ENCODE peak calls at places on chromosome 19, in seven cellular contexts. One of them, this sample, is unnamed.

GRCh38 chr19:1833540-1833939 is 14.7 kb downstream of the REXO1 start:
- DNase-seq in Caco-2: no peak
- DNase-seq in kidney glomerular epithelial cell: peak
- DNase-seq in HCEC 1CT: no peak
- DNase-seq in DND-41: no peak
- DNase-seq in head of caudate nucleus: no peak
- DNase-seq in HuH-7.5: no peak
- DNase-seq in this sample: peak

GRCh38 chr19:51044327-51044726 is 9.5 kb upstream of the KLK12 start:
- DNase-seq in HuH-7.5: no peak
- DNase-seq in kidney glomerular epithelial cell: no peak
- DNase-seq in head of caudate nucleus: no peak
- DNase-seq in Caco-2: no peak
- DNase-seq in HCEC 1CT: no peak
- DNase-seq in DND-41: no peak
- DNase-seq in this sample: no peak

GRCh38 chr19:35959040-35959967 is 23.1 kb downstream of the LRFN3 start:
- DNase-seq in Caco-2: peak
- DNase-seq in head of caudate nucleus: peak
- DNase-seq in HCEC 1CT: no peak
- DNase-seq in kidney glomerular epithelial cell: no peak
- DNase-seq in DND-41: no peak
- DNase-seq in HuH-7.5: no peak
- DNase-seq in this sample: peak

GRCh38 chr19:33487901-33488817 is 33.4 kb downstream of the PEPD start:
- DNase-seq in HuH-7.5: no peak
- DNase-seq in DND-41: no peak
- DNase-seq in kidney glomerular epithelial cell: no peak
- DNase-seq in Caco-2: no peak
- DNase-seq in head of caudate nucleus: no peak
- DNase-seq in HCEC 1CT: no peak
- DNase-seq in this sample: no peak

GRCh38 chr19:47247308-47247990 is 8.9 kb upstream of the CCDC9 start:
- DNase-seq in kidney glomerular epithelial cell: peak
- DNase-seq in HCEC 1CT: peak
- DNase-seq in DND-41: peak
- DNase-seq in head of caudate nucleus: peak
- DNase-seq in HuH-7.5: no peak
- DNase-seq in Caco-2: peak
- DNase-seq in this sample: peak

GRCh38 chr19:49663224-49663623 is 2.4 kb downstream of the IRF3 start:
- DNase-seq in head of caudate nucleus: no peak
- DNase-seq in DND-41: no peak
- DNase-seq in HCEC 1CT: no peak
- DNase-seq in Caco-2: no peak
- DNase-seq in HuH-7.5: no peak
- DNase-seq in kidney glomerular epithelial cell: no peak
- DNase-seq in this sample: no peak

GRCh38 chr19:13796301-13797057 is 1.2 kb downstream of the ZSWIM4 start:
- DNase-seq in HCEC 1CT: peak
- DNase-seq in kidney glomerular epithelial cell: peak
- DNase-seq in head of caudate nucleus: no peak
- DNase-seq in HuH-7.5: no peak
- DNase-seq in Caco-2: no peak
- DNase-seq in DND-41: no peak
- DNase-seq in this sample: no peak

GRCh38 chr19:19491321-19492025 is 23.9 kb downstream of the TSSK6 start:
- DNase-seq in head of caudate nucleus: no peak
- DNase-seq in HCEC 1CT: no peak
- DNase-seq in kidney glomerular epithelial cell: no peak
- DNase-seq in DND-41: no peak
- DNase-seq in Caco-2: no peak
- DNase-seq in HuH-7.5: no peak
- DNase-seq in this sample: no peak

GRCh38 chr19:867301-867793 is 7.9 kb downstream of the CFD start:
- DNase-seq in kidney glomerular epithelial cell: no peak
- DNase-seq in DND-41: no peak
- DNase-seq in head of caudate nucleus: no peak
- DNase-seq in HuH-7.5: no peak
- DNase-seq in HCEC 1CT: no peak
- DNase-seq in Caco-2: no peak
- DNase-seq in this sample: no peak

GRCh38 chr19:6739390-6739883 is at the start of gene TRIP10:
- DNase-seq in HCEC 1CT: peak
- DNase-seq in kidney glomerular epithelial cell: peak
- DNase-seq in DND-41: peak
- DNase-seq in head of caudate nucleus: peak
- DNase-seq in HuH-7.5: peak
- DNase-seq in Caco-2: peak
- DNase-seq in this sample: peak

GRCh38 chr19:36081894-36082293 is 27.2 kb downstream of the WDR62 start:
- DNase-seq in HCEC 1CT: no peak
- DNase-seq in HuH-7.5: no peak
- DNase-seq in head of caudate nucleus: no peak
- DNase-seq in Caco-2: no peak
- DNase-seq in kidney glomerular epithelial cell: no peak
- DNase-seq in DND-41: no peak
- DNase-seq in this sample: no peak

GRCh38 chr19:53865918-53866696 is 1.6 kb upstream of the MYADM start:
- DNase-seq in kidney glomerular epithelial cell: peak
- DNase-seq in head of caudate nucleus: peak
- DNase-seq in DND-41: no peak
- DNase-seq in HuH-7.5: peak
- DNase-seq in HCEC 1CT: peak
- DNase-seq in Caco-2: peak
- DNase-seq in this sample: peak

GRCh38 chr19:49361438-49362047 is 673 bp downstream of the TEAD2 start:
- DNase-seq in HuH-7.5: peak
- DNase-seq in DND-41: no peak
- DNase-seq in Caco-2: peak
- DNase-seq in HCEC 1CT: peak
- DNase-seq in head of caudate nucleus: no peak
- DNase-seq in kidney glomerular epithelial cell: peak
- DNase-seq in this sample: no peak

GRCh38 chr19:13102666-13103584 is at the start of gene LYL1:
- DNase-seq in HuH-7.5: peak
- DNase-seq in DND-41: no peak
- DNase-seq in kidney glomerular epithelial cell: no peak
- DNase-seq in head of caudate nucleus: no peak
- DNase-seq in HCEC 1CT: no peak
- DNase-seq in Caco-2: peak
- DNase-seq in this sample: no peak

GRCh38 chr19:40542197-40542859 is 34.3 kb upstream of the SHKBP1 start:
- DNase-seq in kidney glomerular epithelial cell: no peak
- DNase-seq in HCEC 1CT: no peak
- DNase-seq in HuH-7.5: no peak
- DNase-seq in head of caudate nucleus: no peak
- DNase-seq in DND-41: no peak
- DNase-seq in Caco-2: no peak
- DNase-seq in this sample: peak

GRCh38 chr19:17966497-17967257 is at the start of gene KCNN1:
- DNase-seq in kidney glomerular epithelial cell: no peak
- DNase-seq in head of caudate nucleus: peak
- DNase-seq in DND-41: no peak
- DNase-seq in HuH-7.5: no peak
- DNase-seq in HCEC 1CT: no peak
- DNase-seq in Caco-2: no peak
- DNase-seq in this sample: no peak

GRCh38 chr19:49559928-49560327 is 20.4 kb downstream of the NOSIP start:
- DNase-seq in kidney glomerular epithelial cell: no peak
- DNase-seq in Caco-2: no peak
- DNase-seq in head of caudate nucleus: no peak
- DNase-seq in HCEC 1CT: no peak
- DNase-seq in HuH-7.5: no peak
- DNase-seq in DND-41: no peak
- DNase-seq in this sample: no peak

GRCh38 chr19:17777840-17778620 is 16.9 kb upstream of the B3GNT3 start:
- DNase-seq in head of caudate nucleus: no peak
- DNase-seq in DND-41: peak
- DNase-seq in Caco-2: peak
- DNase-seq in HuH-7.5: no peak
- DNase-seq in kidney glomerular epithelial cell: no peak
- DNase-seq in HCEC 1CT: peak
- DNase-seq in this sample: no peak

GRCh38 chr19:45729774-45730388 is 815 bp downstream of the FBXO46 start:
- DNase-seq in HuH-7.5: peak
- DNase-seq in DND-41: no peak
- DNase-seq in Caco-2: peak
- DNase-seq in kidney glomerular epithelial cell: peak
- DNase-seq in head of caudate nucleus: no peak
- DNase-seq in HCEC 1CT: no peak
- DNase-seq in this sample: no peak

GRCh38 chr19:46745521-46746280 is at the start of gene FKRP:
- DNase-seq in DND-41: peak
- DNase-seq in HCEC 1CT: no peak
- DNase-seq in Caco-2: peak
- DNase-seq in kidney glomerular epithelial cell: no peak
- DNase-seq in HuH-7.5: peak
- DNase-seq in head of caudate nucleus: no peak
- DNase-seq in this sample: peak

GRCh38 chr19:29662278-29662603 is 3.0 kb upstream of the PLEKHF1 start:
- DNase-seq in kidney glomerular epithelial cell: peak
- DNase-seq in head of caudate nucleus: no peak
- DNase-seq in HuH-7.5: no peak
- DNase-seq in Caco-2: no peak
- DNase-seq in DND-41: no peak
- DNase-seq in HCEC 1CT: peak
- DNase-seq in this sample: no peak

GRCh38 chr19:40754611-40755247 is 3.7 kb downstream of the SNRPA start:
- DNase-seq in HCEC 1CT: no peak
- DNase-seq in Caco-2: no peak
- DNase-seq in kidney glomerular epithelial cell: no peak
- DNase-seq in HuH-7.5: peak
- DNase-seq in head of caudate nucleus: no peak
- DNase-seq in DND-41: no peak
- DNase-seq in this sample: peak

GRCh38 chr19:1634938-1635243 is 17.5 kb downstream of the TCF3 start:
- DNase-seq in kidney glomerular epithelial cell: no peak
- DNase-seq in head of caudate nucleus: no peak
- DNase-seq in Caco-2: no peak
- DNase-seq in HCEC 1CT: no peak
- DNase-seq in HuH-7.5: no peak
- DNase-seq in DND-41: no peak
- DNase-seq in this sample: no peak

GRCh38 chr19:50817941-50818858 is 5.4 kb downstream of the KLK1 start:
- DNase-seq in Caco-2: peak
- DNase-seq in HCEC 1CT: no peak
- DNase-seq in HuH-7.5: no peak
- DNase-seq in DND-41: no peak
- DNase-seq in kidney glomerular epithelial cell: no peak
- DNase-seq in head of caudate nucleus: no peak
- DNase-seq in this sample: no peak

GRCh38 chr19:35346193-35347052 is 1.3 kb upstream of the FFAR1 start:
- DNase-seq in kidney glomerular epithelial cell: no peak
- DNase-seq in head of caudate nucleus: no peak
- DNase-seq in HCEC 1CT: no peak
- DNase-seq in Caco-2: no peak
- DNase-seq in DND-41: peak
- DNase-seq in HuH-7.5: no peak
- DNase-seq in this sample: no peak

GRCh38 chr19:47369923-47370625 is 21.0 kb downstream of the DHX34 start:
- DNase-seq in HuH-7.5: no peak
- DNase-seq in Caco-2: no peak
- DNase-seq in HCEC 1CT: peak
- DNase-seq in DND-41: no peak
- DNase-seq in kidney glomerular epithelial cell: no peak
- DNase-seq in head of caudate nucleus: peak
- DNase-seq in this sample: no peak

GRCh38 chr19:19257836-19258588 is 15.1 kb downstream of the TM6SF2 start:
- DNase-seq in head of caudate nucleus: no peak
- DNase-seq in DND-41: no peak
- DNase-seq in HCEC 1CT: no peak
- DNase-seq in kidney glomerular epithelial cell: no peak
- DNase-seq in Caco-2: no peak
- DNase-seq in HuH-7.5: no peak
- DNase-seq in this sample: no peak

GRCh38 chr19:16261584-16262370 is 62.8 kb upstream of the KLF2 start:
- DNase-seq in head of caudate nucleus: no peak
- DNase-seq in DND-41: no peak
- DNase-seq in HuH-7.5: no peak
- DNase-seq in HCEC 1CT: no peak
- DNase-seq in Caco-2: peak
- DNase-seq in kidney glomerular epithelial cell: no peak
- DNase-seq in this sample: no peak

GRCh38 chr19:29431332-29431731 is 94.5 kb upstream of the VSTM2B start:
- DNase-seq in DND-41: no peak
- DNase-seq in Caco-2: no peak
- DNase-seq in HCEC 1CT: no peak
- DNase-seq in head of caudate nucleus: no peak
- DNase-seq in kidney glomerular epithelial cell: no peak
- DNase-seq in HuH-7.5: no peak
- DNase-seq in this sample: no peak

GRCh38 chr19:54011507-54012211 is 20.2 kb downstream of the CACNG6 start:
- DNase-seq in HCEC 1CT: no peak
- DNase-seq in kidney glomerular epithelial cell: no peak
- DNase-seq in head of caudate nucleus: no peak
- DNase-seq in Caco-2: no peak
- DNase-seq in DND-41: no peak
- DNase-seq in HuH-7.5: no peak
- DNase-seq in this sample: no peak

GRCh38 chr19:17946965-17947784 is 14.4 kb downstream of the CCDC124 start:
- DNase-seq in kidney glomerular epithelial cell: no peak
- DNase-seq in head of caudate nucleus: no peak
- DNase-seq in HuH-7.5: peak
- DNase-seq in HCEC 1CT: no peak
- DNase-seq in DND-41: no peak
- DNase-seq in Caco-2: peak
- DNase-seq in this sample: no peak

GRCh38 chr19:48950159-48950558 is 4.5 kb upstream of the BAX start:
- DNase-seq in DND-41: no peak
- DNase-seq in HuH-7.5: no peak
- DNase-seq in kidney glomerular epithelial cell: no peak
- DNase-seq in HCEC 1CT: no peak
- DNase-seq in head of caudate nucleus: no peak
- DNase-seq in Caco-2: no peak
- DNase-seq in this sample: no peak

GRCh38 chr19:2235396-2236284 is 489 bp downstream of the PLEKHJ1 start:
- DNase-seq in Caco-2: peak
- DNase-seq in HCEC 1CT: peak
- DNase-seq in head of caudate nucleus: no peak
- DNase-seq in kidney glomerular epithelial cell: no peak
- DNase-seq in DND-41: peak
- DNase-seq in HuH-7.5: peak
- DNase-seq in this sample: no peak

GRCh38 chr19:4326215-4326836 is 12.3 kb downstream of the STAP2 start:
- DNase-seq in HuH-7.5: no peak
- DNase-seq in DND-41: no peak
- DNase-seq in HCEC 1CT: no peak
- DNase-seq in head of caudate nucleus: no peak
- DNase-seq in Caco-2: no peak
- DNase-seq in kidney glomerular epithelial cell: no peak
- DNase-seq in this sample: no peak

GRCh38 chr19:47315125-47315821 is 5.6 kb downstream of the C5AR1 start:
- DNase-seq in HuH-7.5: peak
- DNase-seq in Caco-2: peak
- DNase-seq in HCEC 1CT: peak
- DNase-seq in head of caudate nucleus: peak
- DNase-seq in kidney glomerular epithelial cell: peak
- DNase-seq in DND-41: no peak
- DNase-seq in this sample: peak

This sample was measured in Ammon's horn.